ENCODE peak calls at places on chromosome 17, in six cellular contexts. B, K, X, N, H and Y are unnamed samples.

GRCh38 chr17:77792626-77793025 is 165.9 kb upstream of the TNRC6C start:
- DNase-seq in B (no peak), N (no peak), H (no peak), X (no peak), K (no peak), Y (no peak)

GRCh38 chr17:17004251-17004996 is 32.5 kb upstream of the TNFRSF13B start:
- DNase-seq in N (no peak), B (no peak), H (no peak), X (no peak), K (no peak), Y (no peak)

GRCh38 chr17:72417627-72418026 is 296.8 kb downstream of the SOX9 start:
- DNase-seq in N (no peak), H (no peak), X (no peak), B (no peak), K (no peak), Y (no peak)

GRCh38 chr17:17345294-17345597 is 42.1 kb downstream of the NT5M start:
- DNase-seq in H (no peak), X (no peak), N (peak; percentile 14), B (no peak), K (no peak), Y (no peak)

GRCh38 chr17:28043296-28043695 is 819 bp downstream of the NLK start:
- DNase-seq in N (no peak), B (no peak), H (no peak), X (no peak), K (no peak), Y (no peak)

GRCh38 chr17:18039535-18040286 is 503 bp downstream of the GID4 start:
- DNase-seq in B (no peak), H (peak; percentile 72), N (peak; percentile 81), X (peak; percentile 11), K (no peak), Y (no peak)

GRCh38 chr17:80252871-80253270 is 7.8 kb upstream of the RNF213 start:
- DNase-seq in X (no peak), N (peak; percentile 89), K (peak; percentile 85), H (no peak), B (peak; percentile 20), Y (no peak)

GRCh38 chr17:41325611-41326010 is 10.1 kb upstream of the KRTAP17-1 start:
- DNase-seq in B (no peak), X (no peak), H (no peak), K (no peak), N (no peak), Y (no peak)

GRCh38 chr17:49976163-49976827 is 7.3 kb downstream of the DLX4 start:
- DNase-seq in B (no peak), X (no peak), K (no peak), H (no peak), N (no peak), Y (no peak)

GRCh38 chr17:43905985-43906852 is 1.1 kb downstream of the MPP2 start:
- DNase-seq in H (no peak), X (peak; percentile 52), B (peak; percentile 49), N (peak; percentile 82), K (peak; percentile 79), Y (peak; percentile 38)

GRCh38 chr17:81480140-81480917 is 32.3 kb downstream of the ACTG1 start:
- DNase-seq in B (peak; percentile 76), K (no peak), N (no peak), H (no peak), X (peak; percentile 67), Y (peak; percentile 86)

DNA sequence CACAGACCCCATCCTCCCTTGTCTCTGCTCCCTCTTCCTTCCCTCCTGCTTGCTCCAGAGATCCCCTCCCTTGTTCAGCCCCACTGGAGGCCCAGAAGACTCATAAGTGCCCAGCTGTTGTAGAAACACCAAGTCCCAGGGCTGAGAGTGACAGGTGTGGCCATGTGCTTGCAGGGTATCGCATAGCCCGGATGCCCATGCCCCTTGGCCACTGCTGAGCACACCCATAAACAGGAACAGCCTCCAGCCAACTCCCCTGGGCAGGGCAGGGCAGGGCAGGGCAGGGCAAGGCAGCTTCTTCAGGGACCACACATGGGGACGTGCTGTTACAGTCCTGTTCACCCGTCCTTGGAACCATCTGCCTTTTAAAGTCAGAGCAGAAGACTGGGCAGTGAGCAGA is 2.0 kb downstream of the CACNG1 start:
- DNase-seq in B (no peak), N (no peak), K (no peak), X (no peak), H (no peak), Y (no peak)
- H3K4me3 ChIP-seq in B (no peak overlapping the region), N (no peak overlapping the region), K (no peak overlapping the region), X (no peak overlapping the region), H (no peak overlapping the region), Y (no peak overlapping the region)

GRCh38 chr17:15261063-15261817 is 3.9 kb downstream of the PMP22 start:
- DNase-seq in K (peak; percentile 62), X (peak; percentile 59), H (no peak), B (peak; percentile 67), N (peak; percentile 66), Y (peak; percentile 50)

GRCh38 chr17:15255713-15256454 is 9.2 kb downstream of the PMP22 start:
- DNase-seq in K (peak; percentile 25), X (no peak), H (no peak), B (peak; percentile 46), N (no peak), Y (peak; percentile 64)

GRCh38 chr17:15260376-15261062 is 4.6 kb downstream of the PMP22 start:
- DNase-seq in X (peak; percentile 95), H (no peak), N (peak; percentile 94), K (peak; percentile 85), B (peak; percentile 88), Y (peak; percentile 92)

GRCh38 chr17:15258113-15258512 is 7.0 kb downstream of the PMP22 start:
- DNase-seq in N (no peak), K (no peak), X (no peak), H (no peak), B (no peak), Y (no peak)

GRCh38 chr17:15257316-15257925 is 7.7 kb downstream of the PMP22 start:
- DNase-seq in H (no peak), K (peak; percentile 71), N (peak; percentile 76), X (peak; percentile 73), B (peak; percentile 78), Y (peak; percentile 84)
- TF ChIP-seq CTCF in H (peak; percentile 87), K (peak; percentile 79), N (peak; percentile 88), X (peak; percentile 87), B (peak; percentile 86), Y (peak; percentile 91)

DNA sequence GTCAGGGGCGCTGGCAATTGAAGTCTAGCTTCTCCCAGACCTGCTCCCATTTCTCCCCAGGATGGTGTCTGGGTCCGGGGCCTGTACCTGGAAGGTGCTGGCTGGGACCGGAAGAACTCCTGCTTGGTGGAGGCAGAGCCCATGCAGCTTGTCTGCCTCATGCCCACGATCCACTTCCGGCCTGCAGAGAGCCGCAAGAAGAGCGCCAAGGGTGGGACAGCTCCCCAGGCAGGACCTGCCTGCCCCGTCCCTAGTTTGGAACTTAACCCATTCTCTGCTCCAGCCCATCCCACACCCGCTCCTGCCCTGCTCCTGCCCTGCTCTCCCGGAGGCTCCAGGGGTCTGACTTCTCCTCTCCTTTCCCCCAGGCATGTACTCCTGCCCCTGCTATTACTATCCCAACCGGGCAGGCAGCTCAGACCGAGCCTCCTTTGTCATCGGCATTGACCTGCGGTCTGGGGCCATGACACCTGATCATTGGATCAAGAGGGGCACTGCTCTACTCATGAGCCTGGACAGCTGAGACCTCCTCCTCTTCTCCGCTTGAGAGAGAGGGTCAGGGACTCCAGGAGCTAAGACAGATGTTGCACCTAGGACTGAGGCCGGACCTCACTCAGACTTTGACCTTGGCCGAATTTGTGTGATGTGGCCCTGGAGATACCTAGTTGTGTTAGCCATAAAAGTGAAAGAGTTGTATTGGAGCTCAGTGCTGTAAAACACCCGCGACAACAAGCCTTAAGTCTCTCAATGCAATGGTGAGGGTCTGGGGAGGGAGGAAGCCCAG is 814 bp upstream of the KDM6B start:
- DNase-seq in B (no peak), X (no peak), N (no peak), K (no peak), H (peak; percentile 51), Y (no peak)
- H3K4me3 ChIP-seq in B (peak overlapping the region; percentile 69), X (peak overlapping the region; percentile 80), N (no peak overlapping the region), K (peak overlapping the region; percentile 56), H (peak overlapping the region; percentile 58), Y (peak overlapping the region; percentile 71)

DNA sequence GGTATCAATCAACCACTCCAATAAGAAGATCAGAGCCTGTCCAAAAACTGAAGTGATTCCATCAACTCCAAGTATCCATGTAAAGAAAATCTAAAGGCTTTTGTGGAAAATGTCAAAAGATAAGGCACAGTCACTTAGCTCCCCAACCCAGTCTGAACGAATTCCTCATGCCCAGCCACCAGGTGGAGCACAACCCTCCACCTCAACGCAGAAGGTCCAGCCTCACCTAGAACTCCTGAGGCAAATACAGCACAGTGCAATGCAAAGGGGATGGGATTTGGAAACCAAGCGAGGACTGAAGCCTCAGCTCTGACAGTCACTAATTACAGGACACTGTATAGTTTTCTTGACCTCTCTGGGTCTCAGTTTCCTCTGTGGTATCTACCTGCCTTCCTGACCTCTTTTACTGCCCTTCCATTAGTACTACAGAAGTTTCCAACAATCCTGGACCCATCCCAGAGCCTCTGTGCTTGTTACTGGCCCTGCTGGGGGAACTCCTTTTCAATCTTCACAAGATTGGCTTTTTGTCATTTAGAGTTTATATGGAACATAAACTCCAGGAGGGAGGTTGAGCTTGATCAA is 2.0 kb downstream of the NCBP3 start:
- DNase-seq in X (peak; percentile 16), H (no peak), N (no peak), K (peak; percentile 45), B (peak; percentile 61), Y (peak; percentile 34)
- TF ChIP-seq CTCF in X (peak; percentile 60), H (peak; percentile 78), N (peak; percentile 51), K (peak; percentile 60), B (peak; percentile 75), Y (peak; percentile 55)

GRCh38 chr17:68601565-68602266 is 549 bp upstream of the FAM20A start:
- DNase-seq in X (no peak), K (no peak), H (no peak), B (no peak), N (no peak), Y (no peak)

GRCh38 chr17:68600881-68601564 is at the start of gene FAM20A:
- DNase-seq in X (no peak), N (peak; percentile 78), H (no peak), B (no peak), K (peak; percentile 12), Y (no peak)

GRCh38 chr17:68599091-68599872 is 1.9 kb downstream of the FAM20A start:
- DNase-seq in B (no peak), H (no peak), N (no peak), X (peak; percentile 92), K (no peak), Y (peak; percentile 97)

GRCh38 chr17:68599873-68600122 is 1.4 kb downstream of the FAM20A start:
- DNase-seq in N (no peak), H (no peak), B (no peak), X (no peak), K (no peak), Y (no peak)

DNA sequence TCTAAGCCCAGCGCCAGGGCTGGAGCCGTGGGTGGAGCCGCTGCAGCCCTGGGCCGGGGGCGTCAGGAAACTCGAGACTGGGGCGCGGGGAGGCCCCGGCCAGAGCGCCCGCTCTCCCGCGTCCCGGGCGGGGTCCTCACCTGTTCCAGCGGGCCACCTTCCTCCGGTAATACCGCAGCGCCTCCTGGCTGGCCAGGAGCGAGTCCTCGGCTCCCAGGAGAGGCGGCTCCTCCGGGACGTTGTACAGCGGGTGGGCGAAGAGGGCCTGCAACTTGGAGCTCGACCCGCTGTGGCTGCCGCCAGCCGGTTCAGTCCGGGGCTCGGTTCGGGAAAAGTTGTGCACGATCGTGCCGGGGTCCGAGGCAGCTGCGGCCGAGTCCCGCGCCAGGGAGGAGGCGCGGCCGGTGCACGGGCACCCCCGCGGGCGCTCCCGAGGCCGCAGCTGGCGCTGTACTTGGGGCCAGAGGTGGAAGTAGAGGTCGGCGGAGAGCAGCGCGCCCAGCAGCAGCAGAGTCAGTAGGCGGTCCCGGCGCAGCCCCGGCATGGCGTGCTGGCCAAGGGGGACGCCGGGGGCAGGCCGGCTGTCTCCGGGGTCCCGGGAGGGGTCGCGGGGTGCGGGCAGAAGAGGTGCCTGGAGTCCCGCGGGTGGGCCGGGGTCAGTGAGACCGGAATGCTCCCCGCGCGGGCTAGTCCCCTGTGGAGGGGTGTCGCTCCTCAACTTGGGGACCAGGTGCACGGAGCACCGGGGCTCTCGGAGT is 865 bp downstream of the FAM20A start:
- DNase-seq in X (no peak), B (no peak), K (peak; percentile 9), N (peak; percentile 77), H (no peak), Y (no peak)
- H3K4me3 ChIP-seq in X (peak overlapping the region; percentile 66), B (peak overlapping the region; percentile 51), K (no peak overlapping the region), N (peak overlapping the region; percentile 38), H (peak overlapping the region; percentile 20), Y (peak overlapping the region; percentile 78)